ENCODE peak calls at places on chromosomes 2 and 18, in five cellular contexts. L is tibial artery, N is foreskin fibroblast, C is cardiac muscle cell, R is mucosa of descending colon. Q is an unnamed sample.

GRCh38 chr2:58950795-58951462 is 709.8 kb upstream of the FANCL start:
- DNase-seq in N (no peak), C (no peak), R (no peak), L (no peak), Q (no peak)

GRCh38 chr2:204695506-204695905 is 150.2 kb downstream of the PARD3B start:
- DNase-seq in C (no peak), L (no peak), R (no peak), N (no peak), Q (peak)

GRCh38 chr2:157441072-157441454 is 2.8 kb downstream of the CYTIP start:
- DNase-seq in R (no peak), C (peak), N (no peak), L (no peak), Q (peak)

GRCh38 chr2:96907405-96908041 is 37.6 kb upstream of the SEMA4C start:
- DNase-seq in C (peak), L (peak), N (peak), R (peak), Q (peak)

GRCh38 chr2:152613235-152613634 is 104.0 kb downstream of the PRPF40A start:
- DNase-seq in C (no peak), N (peak), L (no peak), R (no peak), Q (no peak)

GRCh38 chr2:198471291-198471690 is 666.9 kb downstream of the PLCL1 start:
- DNase-seq in R (no peak), N (no peak), C (no peak), L (no peak), Q (no peak)

GRCh38 chr18:64244571-64244970 is 95.7 kb upstream of the LINC00305 start:
- DNase-seq in C (no peak), R (no peak), L (no peak), N (no peak), Q (no peak)

GRCh38 chr18:69968073-69968472 is 20.4 kb upstream of the CD226 start:
- DNase-seq in L (no peak), C (no peak), R (no peak), N (no peak), Q (no peak)

GRCh38 chr2:96320326-96321229 is 4.5 kb upstream of the ITPRIPL1 start:
- DNase-seq in R (no peak), L (no peak), N (peak), C (no peak), Q (no peak)

GRCh38 chr2:148876589-148877402 is 1.8 kb downstream of the KIF5C start:
- DNase-seq in L (no peak), R (peak), N (peak), C (no peak), Q (no peak)

GRCh38 chr2:231181848-231182247 is 16.6 kb upstream of the ARMC9 start:
- DNase-seq in C (peak), R (peak), L (peak), N (peak), Q (peak)

GRCh38 chr18:13914756-13915155 is 580 bp downstream of the MC2R start:
- DNase-seq in N (no peak), L (no peak), C (no peak), R (no peak), Q (no peak)

GRCh38 chr2:62140785-62141740 is 54.9 kb upstream of the B3GNT2 start:
- DNase-seq in N (no peak), C (no peak), R (no peak), L (no peak), Q (peak)

GRCh38 chr2:11411768-11412448 is 54.1 kb downstream of the E2F6 start:
- DNase-seq in R (peak), C (peak), N (peak), L (peak), Q (peak)

GRCh38 chr18:36387296-36387695 is 89.8 kb downstream of the FHOD3 start:
- DNase-seq in L (no peak), R (no peak), C (no peak), N (peak), Q (no peak)

GRCh38 chr18:45197526-45197970 is 417.7 kb upstream of the SLC14A2 start:
- DNase-seq in L (no peak), R (no peak), N (no peak), C (peak), Q (peak)

GRCh38 chr18:74745658-74746403 is 148.2 kb downstream of the ZNF407 start:
- DNase-seq in L (no peak), R (no peak), N (peak), C (peak), Q (peak)

GRCh38 chr2:150358468-150358807 is 129.0 kb downstream of the RND3 start:
- DNase-seq in R (no peak), C (no peak), N (no peak), L (no peak), Q (no peak)

GRCh38 chr2:240893363-240893828 is 2.6 kb downstream of the MAB21L4 start:
- DNase-seq in C (peak), N (peak), R (peak), L (no peak), Q (peak)

GRCh38 chr2:18178736-18179349 is 300.4 kb downstream of the KCNS3 start:
- DNase-seq in R (no peak), L (no peak), C (peak), N (peak), Q (peak)

GRCh38 chr2:235763816-235764215 is 270.0 kb downstream of the AGAP1 start:
- DNase-seq in C (no peak), R (no peak), N (no peak), L (no peak), Q (no peak)

GRCh38 chr2:144170172-144170571 is 349.7 kb downstream of the ZEB2 start:
- DNase-seq in C (no peak), N (peak), R (no peak), L (no peak), Q (peak)

GRCh38 chr2:73899801-73900336 is 7.1 kb downstream of the ACTG2 start:
- DNase-seq in L (no peak), N (no peak), C (no peak), R (no peak), Q (no peak)

GRCh38 chr18:32355896-32356295 is 114.8 kb downstream of the GAREM1 start:
- DNase-seq in L (no peak), C (peak), N (peak), R (no peak), Q (peak)

GRCh38 chr2:58634653-58635347 is 393.7 kb upstream of the FANCL start:
- DNase-seq in N (peak), R (no peak), L (no peak), C (no peak), Q (peak)

GRCh38 chr2:48001498-48001897 is 95.2 kb upstream of the FBXO11 start:
- DNase-seq in R (no peak), C (no peak), L (no peak), N (no peak), Q (no peak)

GRCh38 chr2:237483018-237483731 is 3.9 kb upstream of the MLPH start:
- DNase-seq in R (peak), N (peak), L (no peak), C (peak), Q (peak)

GRCh38 chr2:31204761-31205160 is 12.6 kb downstream of the CAPN14 start:
- DNase-seq in N (no peak), C (no peak), R (no peak), L (no peak), Q (no peak)

GRCh38 chr18:56658261-56658660 is 7.1 kb downstream of the WDR7 start:
- DNase-seq in L (no peak), R (no peak), C (no peak), N (no peak), Q (no peak)
- H3K4me3 ChIP-seq in L (no peak), R (no peak), C (no peak), N (no peak), Q (no peak)

DNA sequence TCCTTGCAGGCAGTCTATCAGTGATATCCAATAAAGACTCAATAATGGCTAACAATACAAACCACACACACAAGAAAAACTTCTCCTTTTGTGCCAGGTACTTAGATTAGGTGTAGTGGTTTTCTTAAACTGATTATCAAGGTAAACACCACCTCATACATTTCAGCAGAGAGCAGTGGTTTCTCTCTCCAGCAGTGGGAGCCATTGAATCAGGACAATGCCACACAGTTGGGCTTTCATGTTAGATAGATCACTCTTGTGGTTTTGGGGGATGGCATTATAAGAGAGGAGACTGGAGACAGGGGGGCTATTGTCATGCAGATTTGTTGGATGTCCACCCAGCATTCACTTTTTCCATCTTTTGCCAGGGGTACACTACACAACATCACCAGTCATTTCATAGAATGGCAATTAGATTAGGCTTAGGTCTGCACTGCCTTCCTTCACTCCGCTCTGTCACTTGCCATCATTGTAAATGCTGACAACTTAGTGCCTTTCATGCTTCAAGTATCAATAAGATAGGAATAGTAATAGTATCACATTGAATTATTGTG is 13.6 kb upstream of the IRS1 start:
- DNase-seq in C (no peak), R (no peak), L (no peak), N (peak), Q (no peak)
- TF ChIP-seq CTCF in C (peak), R (no peak), L (no peak), N (peak), Q (peak)

DNA sequence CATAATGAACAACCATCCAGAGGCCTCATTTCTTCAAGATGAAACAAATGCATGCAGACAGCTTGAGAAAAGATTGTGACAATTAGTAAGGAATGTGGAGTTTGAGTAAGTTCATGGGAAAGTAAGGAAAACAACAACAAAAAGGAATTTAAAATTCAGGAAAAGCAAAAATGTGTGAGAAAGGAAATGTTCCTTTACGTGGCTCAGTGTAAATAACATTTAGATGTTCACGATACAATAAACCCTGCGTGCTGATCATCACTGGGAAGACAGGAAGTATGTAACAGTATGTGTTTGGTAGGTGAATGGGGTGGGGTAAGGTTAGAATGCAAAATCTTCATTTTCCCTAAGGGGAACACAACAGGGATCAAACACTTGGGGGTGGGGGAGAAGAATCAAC is 72.7 kb downstream of the TRIP12 start:
- DNase-seq in R (no peak), C (no peak), N (no peak), L (no peak), Q (no peak)
- H3K4me3 ChIP-seq in R (no peak), C (no peak), N (no peak), L (no peak), Q (no peak)

GRCh38 chr2:136384541-136385303 is 266.8 kb upstream of the CXCR4 start:
- DNase-seq in R (no peak), N (no peak), L (no peak), C (peak), Q (peak)
- TF ChIP-seq CTCF in R (no peak), N (no peak), L (peak), C (peak), Q (peak)

GRCh38 chr18:76588591-76589303 is 93.7 kb upstream of the ZNF516 start:
- DNase-seq in R (no peak), L (no peak), C (peak), N (peak), Q (peak)
- H3K4me3 ChIP-seq in R (no peak), L (peak), C (peak), N (peak), Q (peak)

GRCh38 chr18:48419268-48420022 is 10.3 kb upstream of the ZBTB7C start:
- DNase-seq in C (no peak), R (no peak), L (no peak), N (no peak), Q (no peak)
- TF ChIP-seq CTCF in C (no peak), R (no peak), L (no peak), N (no peak), Q (no peak)

DNA sequence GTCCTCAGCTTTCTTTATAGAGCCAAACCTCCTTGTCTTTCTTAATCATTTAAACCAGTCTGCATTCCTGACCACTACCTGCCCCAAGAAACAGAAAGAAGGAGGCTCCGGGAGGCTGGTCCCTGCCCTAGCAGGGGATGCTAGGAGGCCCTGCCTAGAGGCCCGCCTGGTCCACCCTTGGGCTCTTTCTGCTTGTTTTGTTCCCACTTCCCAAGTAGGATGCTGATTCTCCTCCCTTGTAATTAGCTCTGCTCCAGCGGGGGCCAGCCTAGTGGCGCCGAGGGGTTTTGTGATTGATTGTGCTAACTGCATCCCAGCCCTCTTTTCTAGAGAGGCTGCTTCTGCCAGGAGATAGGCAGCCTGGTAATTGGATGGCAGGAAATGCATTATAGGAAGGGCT is 220.0 kb downstream of the LOXHD1 start:
- DNase-seq in C (no peak), R (no peak), N (no peak), L (no peak), Q (no peak)
- H3K4me3 ChIP-seq in C (no peak), R (no peak), N (no peak), L (no peak), Q (no peak)

DNA sequence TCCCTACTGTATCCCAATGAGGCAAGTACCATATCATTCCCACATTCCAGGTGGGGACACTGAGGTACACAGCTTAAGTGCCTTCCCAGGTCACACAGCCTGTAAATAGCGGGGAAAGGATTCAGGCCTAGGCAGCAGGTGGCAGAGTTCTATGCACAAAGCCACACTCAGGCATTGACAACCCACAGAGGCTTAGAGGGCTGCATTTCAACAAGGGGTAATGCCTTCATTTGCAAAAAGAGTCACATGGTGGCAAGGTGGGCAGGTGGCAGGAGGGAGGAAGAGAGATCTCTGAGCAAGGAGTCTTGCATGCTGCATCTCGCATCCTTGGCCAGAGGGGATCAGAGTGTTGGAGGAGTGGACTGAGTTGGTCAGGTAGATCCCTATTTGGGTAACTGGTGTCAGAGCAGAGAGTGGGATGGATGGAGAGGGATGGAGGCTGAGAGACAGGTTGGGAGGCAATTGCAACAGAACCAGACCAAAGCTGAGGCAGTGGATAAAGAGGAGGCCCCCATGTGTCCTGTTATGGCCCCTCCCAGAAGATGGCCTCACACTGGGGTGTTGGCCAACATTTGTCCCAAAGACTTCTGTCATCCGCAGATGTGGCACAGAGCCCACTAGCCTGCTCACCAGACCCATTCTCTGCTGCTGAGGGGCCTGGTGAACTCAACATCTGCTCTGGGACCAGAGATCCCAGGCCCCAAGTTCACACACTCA is 189.6 kb downstream of the ZBTB7C start:
- DNase-seq in N (no peak), L (no peak), C (no peak), R (no peak), Q (no peak)
- TF ChIP-seq CTCF in N (no peak), L (no peak), C (no peak), R (no peak), Q (no peak)

GRCh38 chr18:27181726-27182125 is 3.4 kb downstream of the CHST9 start:
- DNase-seq in N (no peak), C (no peak), R (no peak), L (no peak), Q (no peak)

GRCh38 chr18:27184115-27185024 is 738 bp downstream of the CHST9 start:
- DNase-seq in L (no peak), R (no peak), C (no peak), N (no peak), Q (no peak)

GRCh38 chr18:27188309-27188708 is 3.2 kb upstream of the CHST9 start:
- DNase-seq in L (no peak), N (no peak), R (no peak), C (no peak), Q (no peak)

GRCh38 chr18:27185897-27186296 is 789 bp upstream of the CHST9 start:
- DNase-seq in N (no peak), C (no peak), L (no peak), R (no peak), Q (no peak)

DNA sequence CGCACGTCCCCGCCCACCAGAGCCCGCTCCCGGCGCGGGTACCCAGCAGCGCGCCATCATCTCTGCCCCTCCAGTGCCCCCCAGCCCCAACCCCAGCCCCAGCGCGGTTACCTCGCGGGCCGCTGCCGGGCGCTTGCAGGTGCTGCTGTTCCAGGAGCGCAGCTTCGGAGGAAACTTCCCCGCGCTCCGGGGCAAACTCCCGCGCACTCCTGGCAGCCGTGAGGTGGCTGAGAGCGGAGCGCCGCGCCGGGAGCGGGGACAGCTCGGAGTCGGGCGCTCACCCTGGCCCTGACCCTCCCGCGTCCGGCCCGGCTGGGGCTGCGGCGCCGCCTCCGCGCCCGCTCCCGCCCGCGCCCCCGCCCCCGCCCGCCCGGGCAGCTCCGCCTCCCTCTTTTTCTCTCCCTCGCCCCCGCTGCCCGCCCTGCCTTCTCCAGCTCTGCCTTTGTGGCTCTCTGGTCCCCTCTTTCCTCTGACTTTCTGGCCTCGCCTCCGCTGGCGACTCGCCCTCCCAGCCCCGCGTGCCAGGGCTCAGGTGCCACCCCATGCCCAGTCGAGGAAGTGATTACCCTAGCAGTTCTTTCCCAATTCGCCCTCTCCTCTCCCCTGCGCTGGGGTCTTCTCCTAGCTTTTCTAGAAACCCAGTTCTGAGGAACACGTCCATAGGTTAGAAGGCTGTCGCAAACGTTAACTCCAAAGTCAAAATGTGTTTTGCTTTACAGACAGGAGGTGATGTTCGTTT is at the start of gene CHST9:
- DNase-seq in R (no peak), N (no peak), L (no peak), C (no peak), Q (no peak)
- H3K4me3 ChIP-seq in R (no peak), N (no peak), L (no peak), C (peak), Q (no peak)